ENCODE peak calls at places on chromosomes 7 and 10, in four cellular contexts. W is H9, C is IMR-90, M is mesendoderm. L is an unnamed sample.

GRCh38 chr7:69889338-69890080 is 291.2 kb downstream of the AUTS2 start:
- DNase-seq in W (no peak), C (no peak), M (no peak), L (no peak)

GRCh38 chr7:127769137-127769536 is 117.1 kb downstream of the SND1 start:
- DNase-seq in W (no peak), C (no peak), M (no peak), L (no peak)

GRCh38 chr10:49047128-49047639 is 68.1 kb downstream of the VSTM4 start:
- DNase-seq in M (no peak), W (no peak), C (no peak), L (no peak)

GRCh38 chr10:89219512-89220218 is 12.5 kb upstream of the CH25H start:
- DNase-seq in M (no peak), W (no peak), C (no peak), L (no peak)

GRCh38 chr10:63720072-63720537 is 198.9 kb downstream of the REEP3 start:
- DNase-seq in W (peak), C (peak), M (peak), L (no peak)

GRCh38 chr10:114632869-114633715 is 25.0 kb downstream of the ABLIM1 start:
- DNase-seq in W (no peak), C (peak), M (peak), L (no peak)

GRCh38 chr7:149209518-149210269 is 14.3 kb downstream of the ZNF282 start:
- DNase-seq in M (peak), W (peak), C (peak), L (peak)

GRCh38 chr10:79178614-79179403 is 110.0 kb downstream of the ZMIZ1 start:
- DNase-seq in M (peak), W (no peak), C (peak), L (no peak)

GRCh38 chr10:86287422-86287793 is 79.2 kb downstream of the GRID1 start:
- DNase-seq in W (peak), C (no peak), M (no peak), L (peak)

GRCh38 chr10:13586676-13587355 is at the start of gene PRPF18:
- DNase-seq in C (peak), W (peak), M (peak), L (peak)

GRCh38 chr10:64409349-64409748 is 888.1 kb downstream of the REEP3 start:
- DNase-seq in W (no peak), C (no peak), M (no peak), L (no peak)

GRCh38 chr10:82256275-82256674 is 381.3 kb downstream of the NRG3 start:
- DNase-seq in C (no peak), W (no peak), M (peak), L (no peak)

GRCh38 chr7:112147752-112148435 is 58.3 kb downstream of the DOCK4 start:
- DNase-seq in W (no peak), M (peak), C (no peak), L (no peak)

GRCh38 chr7:128777156-128778123 is 1.8 kb upstream of the OPN1SW start:
- DNase-seq in W (no peak), C (peak), M (no peak), L (no peak)

GRCh38 chr10:73854310-73854709 is 20.0 kb downstream of the CAMK2G start:
- DNase-seq in C (no peak), W (no peak), M (no peak), L (no peak)

GRCh38 chr10:1050145-1050544 is 1.2 kb upstream of the IDI1 start:
- DNase-seq in M (peak), C (peak), W (no peak), L (no peak)

GRCh38 chr7:47449810-47450586 is 131.9 kb downstream of the TNS3 start:
- DNase-seq in W (no peak), M (peak), C (peak), L (no peak)

GRCh38 chr7:115719963-115720362 is 310.6 kb downstream of the TFEC start:
- DNase-seq in M (no peak), C (no peak), W (no peak), L (no peak)

GRCh38 chr10:88194041-88194887 is 330.8 kb downstream of the PTEN start:
- DNase-seq in M (peak), C (peak), W (no peak), L (no peak)

GRCh38 chr10:103603382-103603781 is 109.9 kb downstream of the NEURL1 start:
- DNase-seq in W (no peak), C (no peak), M (no peak), L (no peak)

GRCh38 chr7:70178787-70179186 is 580.5 kb downstream of the AUTS2 start:
- DNase-seq in W (no peak), C (no peak), M (no peak), L (peak)

GRCh38 chr7:147251924-147252323 is 1135.3 kb downstream of the CNTNAP2 start:
- DNase-seq in M (no peak), C (no peak), W (no peak), L (no peak)

GRCh38 chr10:120979435-120980315 is 128.5 kb downstream of the WDR11 start:
- DNase-seq in W (peak), C (no peak), M (peak), L (peak)

GRCh38 chr7:2048531-2048930 is 184.2 kb downstream of the MAD1L1 start:
- DNase-seq in W (no peak), M (no peak), C (no peak), L (no peak)

GRCh38 chr10:33145451-33146188 is 187.6 kb upstream of the ITGB1 start:
- DNase-seq in M (no peak), C (no peak), W (no peak), L (no peak)

GRCh38 chr10:34311679-34312078 is 503.4 kb downstream of the PARD3 start:
- DNase-seq in W (no peak), M (no peak), C (no peak), L (no peak)

GRCh38 chr10:120474956-120475355 is 17.9 kb downstream of the PLPP4 start:
- DNase-seq in W (no peak), C (no peak), M (no peak), L (no peak)

GRCh38 chr7:126685596-126685995 is 567.1 kb downstream of the GRM8 start:
- DNase-seq in C (no peak), W (no peak), M (no peak), L (no peak)

GRCh38 chr7:154841731-154842331 is 161.1 kb downstream of the PAXIP1 start:
- DNase-seq in M (peak), C (no peak), W (no peak), L (no peak)

GRCh38 chr10:75528392-75528791 is 97.0 kb downstream of the LRMDA start:
- DNase-seq in W (no peak), C (no peak), M (no peak), L (no peak)

GRCh38 chr7:134632937-134633540 is 13.6 kb upstream of the BPGM start:
- DNase-seq in C (peak), W (no peak), M (peak), L (no peak)

GRCh38 chr10:58818889-58819288 is 306.2 kb downstream of the BICC1 start:
- DNase-seq in W (no peak), C (peak), M (no peak), L (no peak)

GRCh38 chr7:157009170-157009777 is 1.2 kb downstream of the MNX1 start:
- DNase-seq in M (peak), C (no peak), W (no peak), L (no peak)

GRCh38 chr10:132575320-132576201 is 38.0 kb downstream of the INPP5A start:
- DNase-seq in M (no peak), C (peak), W (no peak), L (no peak)

GRCh38 chr7:26345837-26346236 is 54.2 kb downstream of the SNX10 start:
- DNase-seq in W (no peak), M (no peak), C (no peak), L (no peak)

GRCh38 chr10:103659674-103660363 is 166.3 kb downstream of the NEURL1 start:
- DNase-seq in C (peak), W (no peak), M (peak), L (no peak)

GRCh38 chr10:17859492-17860156 is 50.5 kb downstream of the MRC1 start:
- DNase-seq in M (no peak), C (no peak), W (no peak), L (no peak)

GRCh38 chr7:83819911-83820310 is 171.0 kb upstream of the SEMA3E start:
- DNase-seq in C (no peak), M (peak), W (peak), L (no peak)

GRCh38 chr10:127055263-127055662 is 141.1 kb downstream of the INSYN2A start:
- DNase-seq in C (no peak), W (no peak), M (peak), L (no peak)

GRCh38 chr10:124545346-124545745 is 83.7 kb downstream of the LHPP start:
- DNase-seq in M (no peak), W (no peak), C (no peak), L (no peak)

GRCh38 chr7:32500922-32501341 is 5.6 kb downstream of the AVL9 start:
- DNase-seq in C (peak), W (no peak), M (no peak), L (no peak)
- H4K5ac ChIP-seq in C (no peak), W (no peak), M (no peak), L (no peak)

GRCh38 chr7:101119876-101120275 is 7.0 kb upstream of the SERPINE1 start:
- DNase-seq in M (no peak), C (no peak), W (no peak), L (no peak)

GRCh38 chr7:101118856-101119255 is 8.0 kb upstream of the SERPINE1 start:
- DNase-seq in C (no peak), W (no peak), M (no peak), L (no peak)

GRCh38 chr7:101114492-101114891 is 12.4 kb upstream of the SERPINE1 start:
- DNase-seq in C (no peak), W (no peak), M (no peak), L (no peak)

GRCh38 chr7:101115215-101115614 is 11.7 kb upstream of the SERPINE1 start:
- DNase-seq in W (no peak), C (no peak), M (no peak), L (no peak)

GRCh38 chr7:101116898-101117297 is 10.0 kb upstream of the SERPINE1 start:
- DNase-seq in M (no peak), W (no peak), C (no peak), L (no peak)
- H4K5ac ChIP-seq in M (no peak), W (no peak), C (peak), L (peak)

GRCh38 chr7:21953766-21954165 is 8.1 kb upstream of the CDCA7L start:
- DNase-seq in M (no peak), C (peak), W (no peak), L (no peak)
- H4K5ac ChIP-seq in M (no peak), C (no peak), W (no peak), L (no peak)

GRCh38 chr7:18572885-18573284 is 77.3 kb downstream of the HDAC9 start:
- DNase-seq in W (no peak), C (no peak), M (no peak), L (no peak)
- H4K5ac ChIP-seq in W (no peak), C (no peak), M (no peak), L (no peak)

DNA sequence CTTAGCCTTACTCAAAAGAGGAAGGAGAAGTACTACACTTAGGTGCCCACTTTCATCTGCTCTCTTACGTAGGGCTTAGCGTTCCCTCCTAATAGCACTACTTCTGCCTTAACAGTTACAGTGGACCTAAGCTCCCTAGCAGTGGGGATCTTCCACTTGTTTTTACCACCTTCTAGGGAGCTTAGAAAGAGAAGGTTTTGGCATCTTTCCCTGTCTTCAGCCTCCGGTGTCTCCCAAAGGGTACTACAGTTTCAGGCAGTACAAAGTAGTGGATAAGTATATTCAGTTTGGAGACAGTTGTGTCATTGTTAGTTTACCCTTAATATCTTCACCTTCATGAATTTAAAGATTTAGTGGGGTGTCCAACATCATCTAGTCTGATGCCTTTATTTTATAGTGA is 14.6 kb downstream of the CHRM2 start:
- DNase-seq in W (no peak), C (peak), M (peak), L (no peak)
- H4K5ac ChIP-seq in W (no peak), C (no peak), M (no peak), L (no peak)

GRCh38 chr7:48665361-48666135 is 258.8 kb upstream of the CDC14C start:
- DNase-seq in C (no peak), W (no peak), M (peak), L (no peak)
- H4K5ac ChIP-seq in C (no peak), W (no peak), M (no peak), L (no peak)

GRCh38 chr10:11727563-11727962 is 14.6 kb upstream of the ECHDC3 start:
- DNase-seq in C (no peak), W (no peak), M (no peak), L (no peak)

GRCh38 chr10:11730779-11731178 is 11.4 kb upstream of the ECHDC3 start:
- DNase-seq in M (no peak), W (no peak), C (no peak), L (no peak)

GRCh38 chr10:11729790-11730315 is 12.3 kb upstream of the ECHDC3 start:
- DNase-seq in M (no peak), C (no peak), W (no peak), L (no peak)

GRCh38 chr10:11725912-11726311 is 16.3 kb upstream of the ECHDC3 start:
- DNase-seq in W (no peak), C (no peak), M (no peak), L (no peak)

DNA sequence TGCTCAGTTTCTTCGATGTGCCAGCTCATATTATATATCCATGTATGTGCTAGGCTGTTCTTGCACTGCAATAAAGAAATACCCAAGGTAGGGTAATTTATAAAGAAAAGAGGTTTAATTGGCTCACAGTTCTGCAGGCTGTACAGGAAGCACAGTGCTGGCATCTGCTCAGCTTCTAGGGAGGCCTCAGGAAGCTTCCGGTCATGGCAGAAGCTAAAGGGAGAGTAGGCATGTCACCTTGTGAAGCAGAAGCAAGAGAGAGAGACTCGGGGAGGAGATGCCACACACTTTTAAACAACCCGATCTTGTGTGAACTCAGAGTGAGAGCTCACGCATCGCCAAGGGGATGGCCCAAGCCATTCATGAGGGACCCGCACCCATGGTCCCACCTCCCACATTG is 13.8 kb upstream of the ECHDC3 start:
- DNase-seq in C (no peak), W (no peak), M (no peak), L (no peak)
- H4K5ac ChIP-seq in C (no peak), W (no peak), M (no peak), L (no peak)

DNA sequence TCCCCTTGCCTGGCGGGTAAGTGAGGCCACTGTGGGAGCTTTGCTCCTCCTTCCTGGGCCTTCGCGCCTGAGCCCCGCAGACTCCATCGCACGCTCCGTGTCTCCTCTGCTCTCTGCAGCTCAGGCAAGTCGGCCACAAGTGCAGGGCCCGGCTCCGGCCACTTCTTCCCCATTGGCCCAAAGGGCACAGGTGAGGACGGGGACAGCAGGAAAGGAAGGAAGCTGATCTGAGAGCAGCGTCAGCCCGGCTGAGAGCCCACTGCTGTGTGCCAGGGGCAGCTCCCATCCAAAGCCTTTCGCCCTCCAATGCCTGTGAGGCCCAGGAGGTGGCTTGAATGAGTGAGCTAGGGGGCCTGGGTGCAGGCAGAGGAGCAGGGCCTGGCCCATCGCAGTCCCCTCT is 33.7 kb upstream of the RHEB start:
- DNase-seq in M (no peak), W (no peak), C (no peak), L (no peak)
- H4K5ac ChIP-seq in M (no peak), W (no peak), C (no peak), L (no peak)

GRCh38 chr10:100531761-100532160 is 2.1 kb upstream of the NDUFB8 start:
- DNase-seq in M (no peak), W (no peak), C (no peak), L (no peak)

GRCh38 chr10:100529473-100530298 is at the start of gene NDUFB8:
- DNase-seq in C (peak), M (peak), W (peak), L (peak)

GRCh38 chr10:100528123-100528884 is 1.4 kb downstream of the NDUFB8 start:
- DNase-seq in C (no peak), W (no peak), M (no peak), L (no peak)

GRCh38 chr10:100534726-100535125 is 1.0 kb upstream of the HIF1AN start:
- DNase-seq in M (no peak), C (no peak), W (no peak), L (no peak)

DNA sequence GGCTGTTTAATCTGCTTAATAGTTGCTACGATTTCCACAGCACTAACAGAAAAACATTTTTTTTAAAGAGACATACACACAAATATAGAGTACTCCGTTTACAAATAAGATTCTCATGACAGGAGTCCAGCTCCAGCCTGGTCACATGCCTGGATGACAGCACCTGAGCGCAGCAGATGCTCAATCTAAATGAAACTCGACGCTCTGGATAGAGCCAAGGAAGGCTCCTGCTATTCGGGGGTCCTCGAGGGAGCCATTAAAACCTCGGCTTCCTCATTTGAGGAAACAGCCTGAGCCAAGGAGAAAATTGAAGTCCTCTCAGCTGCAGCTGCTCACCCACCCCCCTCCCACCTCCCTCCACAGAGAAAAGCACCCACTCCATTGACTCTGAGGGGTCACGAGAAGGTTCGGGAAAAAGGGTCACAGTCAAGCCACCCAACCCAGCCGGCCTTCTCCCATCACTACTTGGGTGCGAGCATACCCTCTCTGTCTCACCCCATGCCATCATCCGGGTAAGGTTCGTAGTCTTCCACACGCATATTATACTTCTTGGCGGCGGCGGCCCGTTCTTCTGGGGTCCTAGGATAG is 692 bp downstream of the NDUFB8 start:
- DNase-seq in M (peak), C (no peak), W (no peak), L (no peak)
- H4K5ac ChIP-seq in M (no peak), C (peak), W (no peak), L (peak)

L was measured in H1.